ENCODE peak calls at places on chromosomes 16 and 17, in seven cellular contexts. One of them, this sample, is unnamed.
A peak's percentile ranks its signal among the peaks of the same experiment; 100 is the strongest.

GRCh38 chr17:80358131-80358530 is 56.8 kb upstream of the ENDOV start:
- DNase-seq in BE2C: no peak
- DNase-seq in colonic mucosa: no peak
- DNase-seq in heart left ventricle: no peak
- DNase-seq in SK-N-SH: no peak
- DNase-seq in neuronal stem cell: no peak
- DNase-seq in kidney: no peak
- DNase-seq in this sample: peak; percentile 3

GRCh38 chr16:23423496-23424049 is 29.4 kb downstream of the COG7 start:
- DNase-seq in BE2C: peak; percentile 10
- DNase-seq in colonic mucosa: peak; percentile 90
- DNase-seq in heart left ventricle: peak; percentile 72
- DNase-seq in SK-N-SH: no peak
- DNase-seq in neuronal stem cell: no peak
- DNase-seq in kidney: peak; percentile 80
- DNase-seq in this sample: peak; percentile 84

GRCh38 chr17:8012045-8012580 is 9.7 kb downstream of the GUCY2D start:
- DNase-seq in BE2C: no peak
- DNase-seq in colonic mucosa: no peak
- DNase-seq in heart left ventricle: no peak
- DNase-seq in SK-N-SH: no peak
- DNase-seq in neuronal stem cell: no peak
- DNase-seq in kidney: no peak
- DNase-seq in this sample: no peak

GRCh38 chr17:81863833-81864768 is 3.8 kb upstream of the P4HB start:
- DNase-seq in BE2C: no peak
- DNase-seq in colonic mucosa: no peak
- DNase-seq in heart left ventricle: no peak
- DNase-seq in SK-N-SH: peak; percentile 27
- DNase-seq in neuronal stem cell: no peak
- DNase-seq in kidney: no peak
- DNase-seq in this sample: peak; percentile 41

GRCh38 chr17:31391496-31391949 is at the start of gene RAB11FIP4:
- DNase-seq in BE2C: peak; percentile 49
- DNase-seq in colonic mucosa: no peak
- DNase-seq in heart left ventricle: no peak
- DNase-seq in SK-N-SH: peak; percentile 91
- DNase-seq in neuronal stem cell: no peak
- DNase-seq in kidney: no peak
- DNase-seq in this sample: peak; percentile 78

GRCh38 chr17:79114455-79115301 is 40.1 kb downstream of the ENGASE start:
- DNase-seq in BE2C: peak; percentile 66
- DNase-seq in colonic mucosa: peak; percentile 70
- DNase-seq in heart left ventricle: peak; percentile 72
- DNase-seq in SK-N-SH: peak; percentile 97
- DNase-seq in neuronal stem cell: peak; percentile 20
- DNase-seq in kidney: no peak
- DNase-seq in this sample: no peak

GRCh38 chr16:57938936-57939871 is 31.7 kb downstream of the CNGB1 start:
- DNase-seq in BE2C: no peak
- DNase-seq in colonic mucosa: peak; percentile 72
- DNase-seq in heart left ventricle: peak; percentile 89
- DNase-seq in SK-N-SH: no peak
- DNase-seq in neuronal stem cell: no peak
- DNase-seq in kidney: peak; percentile 90
- DNase-seq in this sample: peak; percentile 77

GRCh38 chr16:819336-819735 is 18.8 kb upstream of the GNG13 start:
- DNase-seq in BE2C: no peak
- DNase-seq in colonic mucosa: no peak
- DNase-seq in heart left ventricle: no peak
- DNase-seq in SK-N-SH: no peak
- DNase-seq in neuronal stem cell: no peak
- DNase-seq in kidney: no peak
- DNase-seq in this sample: no peak

GRCh38 chr17:35709874-35710273 is 21.6 kb upstream of the RASL10B start:
- DNase-seq in BE2C: no peak
- DNase-seq in colonic mucosa: no peak
- DNase-seq in heart left ventricle: peak; percentile 31
- DNase-seq in SK-N-SH: no peak
- DNase-seq in neuronal stem cell: no peak
- DNase-seq in kidney: no peak
- DNase-seq in this sample: no peak

GRCh38 chr17:67401106-67401505 is 24.0 kb downstream of the PITPNC1 start:
- DNase-seq in BE2C: no peak
- DNase-seq in colonic mucosa: no peak
- DNase-seq in heart left ventricle: no peak
- DNase-seq in SK-N-SH: no peak
- DNase-seq in neuronal stem cell: no peak
- DNase-seq in kidney: no peak
- DNase-seq in this sample: no peak

GRCh38 chr16:24983521-24983920 is 31.6 kb downstream of the ARHGAP17 start:
- DNase-seq in BE2C: no peak
- DNase-seq in colonic mucosa: no peak
- DNase-seq in heart left ventricle: no peak
- DNase-seq in SK-N-SH: no peak
- DNase-seq in neuronal stem cell: no peak
- DNase-seq in kidney: no peak
- DNase-seq in this sample: no peak

GRCh38 chr16:87765473-87765775 is 362 bp downstream of the KLHDC4 start:
- DNase-seq in BE2C: no peak
- DNase-seq in colonic mucosa: no peak
- DNase-seq in heart left ventricle: no peak
- DNase-seq in SK-N-SH: peak; percentile 62
- DNase-seq in neuronal stem cell: no peak
- DNase-seq in kidney: no peak
- DNase-seq in this sample: peak; percentile 90

GRCh38 chr17:16442141-16442540 is 26.8 kb downstream of the TRPV2 start:
- DNase-seq in BE2C: no peak
- DNase-seq in colonic mucosa: no peak
- DNase-seq in heart left ventricle: no peak
- DNase-seq in SK-N-SH: no peak
- DNase-seq in neuronal stem cell: no peak
- DNase-seq in kidney: no peak
- DNase-seq in this sample: peak; percentile 78

GRCh38 chr17:76888661-76889060 is 20.5 kb downstream of the MGAT5B start:
- DNase-seq in BE2C: peak; percentile 43
- DNase-seq in colonic mucosa: no peak
- DNase-seq in heart left ventricle: no peak
- DNase-seq in SK-N-SH: no peak
- DNase-seq in neuronal stem cell: no peak
- DNase-seq in kidney: no peak
- DNase-seq in this sample: peak; percentile 63

GRCh38 chr17:32310927-32311568 is 30.9 kb downstream of the C17orf75 start:
- DNase-seq in BE2C: peak; percentile 22
- DNase-seq in colonic mucosa: no peak
- DNase-seq in heart left ventricle: no peak
- DNase-seq in SK-N-SH: peak; percentile 72
- DNase-seq in neuronal stem cell: no peak
- DNase-seq in kidney: no peak
- DNase-seq in this sample: no peak

GRCh38 chr16:60318486-60318885 is 1584.4 kb upstream of the GOT2 start:
- DNase-seq in BE2C: no peak
- DNase-seq in colonic mucosa: no peak
- DNase-seq in heart left ventricle: no peak
- DNase-seq in SK-N-SH: no peak
- DNase-seq in neuronal stem cell: no peak
- DNase-seq in kidney: no peak
- DNase-seq in this sample: no peak

GRCh38 chr16:63192969-63193368 is 1156.7 kb upstream of the CDH8 start:
- DNase-seq in BE2C: no peak
- DNase-seq in colonic mucosa: no peak
- DNase-seq in heart left ventricle: no peak
- DNase-seq in SK-N-SH: no peak
- DNase-seq in neuronal stem cell: no peak
- DNase-seq in kidney: no peak
- DNase-seq in this sample: peak; percentile 30

GRCh38 chr17:9817086-9817485 is 4.8 kb downstream of the GSG1L2 start:
- DNase-seq in BE2C: no peak
- DNase-seq in colonic mucosa: no peak
- DNase-seq in heart left ventricle: no peak
- DNase-seq in SK-N-SH: peak; percentile 17
- DNase-seq in neuronal stem cell: peak; percentile 8
- DNase-seq in kidney: no peak
- DNase-seq in this sample: no peak

GRCh38 chr17:65095465-65095864 is 38.9 kb upstream of the GNA13 start:
- DNase-seq in BE2C: no peak
- DNase-seq in colonic mucosa: no peak
- DNase-seq in heart left ventricle: no peak
- DNase-seq in SK-N-SH: no peak
- DNase-seq in neuronal stem cell: no peak
- DNase-seq in kidney: no peak
- DNase-seq in this sample: no peak

GRCh38 chr16:22653876-22654275 is 143.2 kb downstream of the NPIPB5 start:
- DNase-seq in BE2C: no peak
- DNase-seq in colonic mucosa: no peak
- DNase-seq in heart left ventricle: no peak
- DNase-seq in SK-N-SH: no peak
- DNase-seq in neuronal stem cell: no peak
- DNase-seq in kidney: no peak
- DNase-seq in this sample: no peak

GRCh38 chr17:63762106-63763078 is 11.0 kb downstream of the CCDC47 start:
- DNase-seq in BE2C: no peak
- DNase-seq in colonic mucosa: no peak
- DNase-seq in heart left ventricle: no peak
- DNase-seq in SK-N-SH: no peak
- DNase-seq in neuronal stem cell: no peak
- DNase-seq in kidney: no peak
- DNase-seq in this sample: no peak

GRCh38 chr16:57480127-57480753 is 6.1 kb downstream of the DOK4 start:
- DNase-seq in BE2C: peak; percentile 73
- DNase-seq in colonic mucosa: peak; percentile 92
- DNase-seq in heart left ventricle: peak; percentile 78
- DNase-seq in SK-N-SH: peak; percentile 62
- DNase-seq in neuronal stem cell: no peak
- DNase-seq in kidney: peak; percentile 91
- DNase-seq in this sample: peak; percentile 96

GRCh38 chr17:74960739-74961342 is 11.7 kb downstream of the HID1 start:
- DNase-seq in BE2C: peak; percentile 82
- DNase-seq in colonic mucosa: peak; percentile 73
- DNase-seq in heart left ventricle: no peak
- DNase-seq in SK-N-SH: no peak
- DNase-seq in neuronal stem cell: no peak
- DNase-seq in kidney: no peak
- DNase-seq in this sample: peak; percentile 85

GRCh38 chr17:38605852-38606645 is at the start of gene SRCIN1:
- DNase-seq in BE2C: peak; percentile 83
- DNase-seq in colonic mucosa: peak; percentile 72
- DNase-seq in heart left ventricle: peak; percentile 74
- DNase-seq in SK-N-SH: peak; percentile 92
- DNase-seq in neuronal stem cell: peak; percentile 72
- DNase-seq in kidney: no peak
- DNase-seq in this sample: peak; percentile 88

GRCh38 chr17:65987988-65988387 is 203.9 kb downstream of the CEP112 start:
- DNase-seq in BE2C: no peak
- DNase-seq in colonic mucosa: peak; percentile 49
- DNase-seq in heart left ventricle: no peak
- DNase-seq in SK-N-SH: no peak
- DNase-seq in neuronal stem cell: no peak
- DNase-seq in kidney: no peak
- DNase-seq in this sample: peak; percentile 11

GRCh38 chr16:13811834-13812233 is 108.1 kb upstream of the ERCC4 start:
- DNase-seq in BE2C: no peak
- DNase-seq in colonic mucosa: no peak
- DNase-seq in heart left ventricle: no peak
- DNase-seq in SK-N-SH: no peak
- DNase-seq in neuronal stem cell: no peak
- DNase-seq in kidney: no peak
- DNase-seq in this sample: no peak

GRCh38 chr17:31721291-31722025 is 137.6 kb downstream of the COPRS start:
- DNase-seq in BE2C: no peak
- DNase-seq in colonic mucosa: no peak
- DNase-seq in heart left ventricle: no peak
- DNase-seq in SK-N-SH: no peak
- DNase-seq in neuronal stem cell: no peak
- DNase-seq in kidney: no peak
- DNase-seq in this sample: peak; percentile 26

GRCh38 chr17:1643293-1643998 is 2.1 kb downstream of the SCARF1 start:
- DNase-seq in BE2C: peak; percentile 43
- DNase-seq in colonic mucosa: peak; percentile 83
- DNase-seq in heart left ventricle: peak; percentile 59
- DNase-seq in SK-N-SH: peak; percentile 89
- DNase-seq in neuronal stem cell: peak; percentile 45
- DNase-seq in kidney: peak; percentile 93
- DNase-seq in this sample: peak; percentile 95

GRCh38 chr17:6853764-6854442 is 22.4 kb upstream of the TEKT1 start:
- DNase-seq in BE2C: no peak
- DNase-seq in colonic mucosa: no peak
- DNase-seq in heart left ventricle: no peak
- DNase-seq in SK-N-SH: no peak
- DNase-seq in neuronal stem cell: no peak
- DNase-seq in kidney: no peak
- DNase-seq in this sample: no peak

GRCh38 chr16:67964477-67965131 is 3.8 kb downstream of the SLC12A4 start:
- DNase-seq in BE2C: no peak
- DNase-seq in colonic mucosa: no peak
- DNase-seq in heart left ventricle: no peak
- DNase-seq in SK-N-SH: no peak
- DNase-seq in neuronal stem cell: no peak
- DNase-seq in kidney: no peak
- DNase-seq in this sample: no peak
- H3K4me3 ChIP-seq in BE2C: no peak overlapping the region
- H3K4me3 ChIP-seq in colonic mucosa: no peak overlapping the region
- H3K4me3 ChIP-seq in heart left ventricle: no peak overlapping the region
- H3K4me3 ChIP-seq in SK-N-SH: no peak overlapping the region
- H3K4me3 ChIP-seq in neuronal stem cell: no peak overlapping the region
- H3K4me3 ChIP-seq in kidney: peak overlapping the region; percentile 20
- H3K4me3 ChIP-seq in this sample: no peak overlapping the region

DNA sequence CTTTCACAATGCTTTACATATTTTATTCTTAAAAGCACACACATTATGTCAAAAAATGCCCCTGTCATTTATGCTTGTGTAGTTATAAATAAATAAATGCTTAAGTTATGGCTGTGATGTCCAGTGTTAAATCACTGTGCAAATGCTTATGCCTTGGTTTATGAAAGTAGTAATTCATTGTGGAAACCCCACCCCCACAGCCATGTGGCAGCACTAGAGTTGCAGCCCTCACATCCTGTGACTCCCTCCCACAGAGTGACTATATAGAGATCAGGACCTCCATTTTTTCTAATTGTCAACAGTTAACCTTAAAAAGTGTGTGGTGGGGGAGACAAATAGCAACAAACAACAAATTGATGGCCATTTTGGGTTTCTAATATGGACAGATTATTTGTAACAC is 2.4 kb downstream of the SKAP1 start:
- DNase-seq in BE2C: no peak
- DNase-seq in colonic mucosa: no peak
- DNase-seq in heart left ventricle: no peak
- DNase-seq in SK-N-SH: no peak
- DNase-seq in neuronal stem cell: no peak
- DNase-seq in kidney: no peak
- DNase-seq in this sample: no peak
- H3K4me3 ChIP-seq in BE2C: no peak overlapping the region
- H3K4me3 ChIP-seq in colonic mucosa: no peak overlapping the region
- H3K4me3 ChIP-seq in heart left ventricle: peak overlapping the region; percentile 59
- H3K4me3 ChIP-seq in SK-N-SH: no peak overlapping the region
- H3K4me3 ChIP-seq in neuronal stem cell: no peak overlapping the region
- H3K4me3 ChIP-seq in kidney: no peak overlapping the region
- H3K4me3 ChIP-seq in this sample: no peak overlapping the region

GRCh38 chr16:17364319-17365210 is 106.2 kb downstream of the XYLT1 start:
- DNase-seq in BE2C: no peak
- DNase-seq in colonic mucosa: no peak
- DNase-seq in heart left ventricle: no peak
- DNase-seq in SK-N-SH: peak; percentile 25
- DNase-seq in neuronal stem cell: no peak
- DNase-seq in kidney: no peak
- DNase-seq in this sample: peak; percentile 36
- H3K4me3 ChIP-seq in BE2C: peak overlapping the region; percentile 0
- H3K4me3 ChIP-seq in colonic mucosa: no peak overlapping the region
- H3K4me3 ChIP-seq in heart left ventricle: no peak overlapping the region
- H3K4me3 ChIP-seq in SK-N-SH: no peak overlapping the region
- H3K4me3 ChIP-seq in neuronal stem cell: no peak overlapping the region
- H3K4me3 ChIP-seq in kidney: no peak overlapping the region
- H3K4me3 ChIP-seq in this sample: no peak overlapping the region

GRCh38 chr16:69114976-69115355 is 9.5 kb downstream of the HAS3 start:
- DNase-seq in BE2C: no peak
- DNase-seq in colonic mucosa: no peak
- DNase-seq in heart left ventricle: no peak
- DNase-seq in SK-N-SH: no peak
- DNase-seq in neuronal stem cell: no peak
- DNase-seq in kidney: no peak
- DNase-seq in this sample: no peak
- H3K4me3 ChIP-seq in BE2C: no peak overlapping the region
- H3K4me3 ChIP-seq in colonic mucosa: no peak overlapping the region
- H3K4me3 ChIP-seq in heart left ventricle: no peak overlapping the region
- H3K4me3 ChIP-seq in SK-N-SH: no peak overlapping the region
- H3K4me3 ChIP-seq in neuronal stem cell: no peak overlapping the region
- H3K4me3 ChIP-seq in kidney: no peak overlapping the region
- H3K4me3 ChIP-seq in this sample: no peak overlapping the region

This sample was measured in osteoblast.